ENCODE peak calls at places on chromosomes 5 and 9, in six cellular contexts. U is RWPE1, Y is activated B cell treated with CpG ODN at 0.5 μM for 24 hours, L is C1 segment of cervical spinal cord, F is amniotic stem cell, I is A549. C is an unnamed sample.

GRCh38 chr5:181042036-181042435 is 2.0 kb downstream of the BTNL9 start:
- DNase-seq in U (no peak), Y (no peak), L (no peak), F (no peak), I (no peak), C (no peak)

GRCh38 chr9:96661711-96662110 is 6.6 kb upstream of the PRXL2C start:
- DNase-seq in U (no peak), Y (no peak), L (no peak), F (no peak), I (no peak), C (no peak)

GRCh38 chr9:123360161-123361085 is 4.4 kb downstream of the CRB2 start:
- DNase-seq in U (no peak), Y (peak), L (no peak), F (no peak), I (no peak), C (no peak)

GRCh38 chr5:131252824-131253171 is 11.1 kb upstream of the CDC42SE2 start:
- DNase-seq in U (no peak), Y (peak), L (peak), F (no peak), I (no peak), C (peak)

GRCh38 chr5:122110990-122111389 is 18.4 kb upstream of the ZNF474 start:
- DNase-seq in U (no peak), Y (no peak), L (no peak), F (no peak), I (no peak), C (no peak)

GRCh38 chr9:129374651-129375050 is 196.6 kb upstream of the IER5L start:
- DNase-seq in U (no peak), Y (no peak), L (no peak), F (no peak), I (no peak), C (no peak)

GRCh38 chr9:131422241-131422792 is 28.4 kb downstream of the PRRC2B start:
- DNase-seq in U (peak), Y (no peak), L (no peak), F (no peak), I (no peak), C (peak)

GRCh38 chr5:132483661-132484385 is 6.8 kb downstream of the IRF1 start:
- DNase-seq in U (no peak), Y (no peak), L (no peak), F (no peak), I (no peak), C (no peak)

GRCh38 chr5:1745806-1746370 is 53.7 kb downstream of the MRPL36 start:
- DNase-seq in U (no peak), Y (no peak), L (no peak), F (no peak), I (no peak), C (no peak)

GRCh38 chr5:38809388-38810359 is 36.1 kb upstream of the OSMR start:
- DNase-seq in U (peak), Y (no peak), L (peak), F (peak), I (peak), C (peak)

GRCh38 chr9:127796899-127797370 is 5.7 kb upstream of the FPGS start:
- DNase-seq in U (no peak), Y (no peak), L (no peak), F (no peak), I (no peak), C (no peak)

GRCh38 chr9:114307323-114308250 is 15.3 kb upstream of the ORM1 start:
- DNase-seq in U (no peak), Y (peak), L (no peak), F (no peak), I (no peak), C (no peak)

GRCh38 chr5:170818222-170818621 is 34.7 kb downstream of the GABRP start:
- DNase-seq in U (no peak), Y (no peak), L (no peak), F (peak), I (no peak), C (no peak)

GRCh38 chr9:130053504-130054427 is at the start of gene GPR107:
- DNase-seq in U (peak), Y (peak), L (peak), F (peak), I (peak), C (peak)

GRCh38 chr5:150473673-150474358 is 24.3 kb upstream of the RPS14 start:
- DNase-seq in U (peak), Y (no peak), L (no peak), F (no peak), I (no peak), C (no peak)

GRCh38 chr9:118882674-118883073 is 486.6 kb downstream of the BRINP1 start:
- DNase-seq in U (no peak), Y (no peak), L (no peak), F (no peak), I (no peak), C (no peak)

GRCh38 chr5:52469420-52469819 is 318.3 kb upstream of the ITGA1 start:
- DNase-seq in U (no peak), Y (no peak), L (no peak), F (no peak), I (no peak), C (no peak)

GRCh38 chr9:15824310-15824709 is 271.5 kb downstream of the CCDC171 start:
- DNase-seq in U (peak), Y (no peak), L (no peak), F (no peak), I (no peak), C (no peak)

GRCh38 chr9:132181796-132182521 is 20.1 kb downstream of the NTNG2 start:
- DNase-seq in U (no peak), Y (no peak), L (peak), F (no peak), I (no peak), C (peak)

GRCh38 chr5:163912023-163912422 is 406.6 kb downstream of the MAT2B start:
- DNase-seq in U (no peak), Y (no peak), L (no peak), F (no peak), I (no peak), C (no peak)

GRCh38 chr5:145981612-145982571 is 45.5 kb downstream of the SH3RF2 start:
- DNase-seq in U (no peak), Y (no peak), L (no peak), F (no peak), I (no peak), C (no peak)

GRCh38 chr9:106916491-106917235 is 53.7 kb downstream of the ZNF462 start:
- DNase-seq in U (peak), Y (no peak), L (no peak), F (peak), I (peak), C (no peak)

GRCh38 chr9:70421272-70422180 is 7.1 kb upstream of the KLF9 start:
- DNase-seq in U (no peak), Y (no peak), L (peak), F (no peak), I (no peak), C (peak)

GRCh38 chr9:80146466-80146865 is 574.7 kb downstream of the TLE4 start:
- DNase-seq in U (peak), Y (no peak), L (no peak), F (no peak), I (no peak), C (no peak)

GRCh38 chr5:6745706-6746217 is 32.5 kb downstream of the TENT4A start:
- DNase-seq in U (peak), Y (no peak), L (no peak), F (peak), I (peak), C (peak)

GRCh38 chr5:174217527-174217926 is 172.0 kb downstream of the NSG2 start:
- DNase-seq in U (no peak), Y (no peak), L (no peak), F (no peak), I (no peak), C (no peak)

GRCh38 chr5:73996181-73996770 is 370.3 kb downstream of the ARHGEF28 start:
- DNase-seq in U (no peak), Y (no peak), L (no peak), F (no peak), I (no peak), C (no peak)

GRCh38 chr5:126016256-126016655 is 407.0 kb upstream of the GRAMD2B start:
- DNase-seq in U (no peak), Y (no peak), L (no peak), F (no peak), I (no peak), C (peak)

GRCh38 chr9:82606761-82607382 is 456.1 kb downstream of the RASEF start:
- DNase-seq in U (peak), Y (no peak), L (no peak), F (peak), I (peak), C (peak)

GRCh38 chr9:131987232-131987631 is 92.4 kb downstream of the MED27 start:
- DNase-seq in U (no peak), Y (no peak), L (no peak), F (no peak), I (no peak), C (no peak)

GRCh38 chr5:112703866-112704820 is 33.5 kb upstream of the APC start:
- DNase-seq in U (no peak), Y (no peak), L (no peak), F (no peak), I (no peak), C (no peak)

GRCh38 chr9:121698627-121699270 is 47.3 kb downstream of the DAB2IP start:
- DNase-seq in U (peak), Y (peak), L (no peak), F (peak), I (no peak), C (no peak)

GRCh38 chr9:78150983-78151356 is 84.9 kb upstream of the CEP78 start:
- DNase-seq in U (no peak), Y (no peak), L (no peak), F (no peak), I (no peak), C (no peak)

GRCh38 chr9:79000218-79001002 is 571.4 kb upstream of the TLE4 start:
- DNase-seq in U (no peak), Y (no peak), L (no peak), F (no peak), I (no peak), C (no peak)

GRCh38 chr9:136939996-136940525 is 4.5 kb downstream of the FBXW5 start:
- DNase-seq in U (no peak), Y (no peak), L (peak), F (no peak), I (no peak), C (peak)

GRCh38 chr9:98917691-98918487 is 25.8 kb upstream of the COL15A1 start:
- DNase-seq in U (no peak), Y (no peak), L (no peak), F (no peak), I (no peak), C (no peak)

GRCh38 chr5:137572042-137572695 is 73.0 kb upstream of the SPOCK1 start:
- DNase-seq in U (peak), Y (no peak), L (no peak), F (no peak), I (no peak), C (no peak)

GRCh38 chr5:129858126-129858675 is 46.1 kb upstream of the CHSY3 start:
- DNase-seq in U (no peak), Y (no peak), L (no peak), F (no peak), I (no peak), C (no peak)